ENCODE peak calls at places on chromosomes 16 and 17, in eight cellular contexts. W is GM23248, E is SK-N-SH, M is neural progenitor cell, N is PC-3, T is GM23338, R is hepatocyte, X is HCT116. Z is an unnamed sample.

GRCh38 chr16:89189358-89190025 is 10.8 kb downstream of the SLC22A31 start:
- DNase-seq in M (no peak), W (no peak), R (no peak), T (no peak), E (no peak), N (no peak), X (no peak), Z (no peak)

GRCh38 chr16:27911486-27911885 is 152.0 kb downstream of the GSG1L start:
- DNase-seq in W (no peak), R (no peak), E (no peak), X (no peak), N (no peak), T (no peak), M (no peak), Z (no peak)

GRCh38 chr16:12639044-12639443 is 164.6 kb downstream of the CPPED1 start:
- DNase-seq in M (no peak), R (no peak), T (no peak), X (no peak), W (peak; percentile 76), N (no peak), E (no peak), Z (no peak)

GRCh38 chr16:12553191-12553590 is 250.5 kb downstream of the CPPED1 start:
- DNase-seq in X (no peak), W (no peak), R (no peak), N (no peak), T (no peak), M (no peak), E (no peak), Z (peak; percentile 52)

GRCh38 chr16:68286153-68287074 is 22.1 kb downstream of the SLC7A6 start:
- DNase-seq in R (no peak), M (no peak), T (no peak), N (no peak), W (no peak), X (no peak), E (no peak), Z (peak; percentile 76)

GRCh38 chr17:80262291-80262690 is 1.6 kb downstream of the RNF213 start:
- DNase-seq in T (no peak), X (no peak), W (peak; percentile 36), N (no peak), E (no peak), R (no peak), M (no peak), Z (peak; percentile 24)

GRCh38 chr16:87263418-87264052 is 53.7 kb downstream of the C16orf95 start:
- DNase-seq in M (no peak), T (peak; percentile 20), X (peak; percentile 79), N (peak; percentile 17), W (peak; percentile 17), R (no peak), E (no peak), Z (no peak)

GRCh38 chr17:36629252-36629847 is 28.0 kb downstream of the MRM1 start:
- DNase-seq in T (peak; percentile 83), N (peak; percentile 72), W (peak; percentile 72), X (peak; percentile 54), E (peak; percentile 89), R (peak; percentile 85), M (peak; percentile 85), Z (peak; percentile 73)

GRCh38 chr16:18965555-18965954 is 18.2 kb upstream of the TMC7 start:
- DNase-seq in M (no peak), T (no peak), R (no peak), X (no peak), E (no peak), W (no peak), N (no peak), Z (no peak)

GRCh38 chr16:83813818-83814653 is 6.3 kb downstream of the HSBP1 start:
- DNase-seq in N (peak; percentile 28), M (peak; percentile 73), W (peak; percentile 72), X (no peak), E (no peak), R (peak; percentile 37), T (peak; percentile 62), Z (peak; percentile 14)

GRCh38 chr16:57409870-57410585 is 5.5 kb downstream of the CCL17 start:
- DNase-seq in R (no peak), E (no peak), M (no peak), W (no peak), X (no peak), N (no peak), T (no peak), Z (no peak)

GRCh38 chr16:29230671-29231091 is 175.8 kb downstream of the NPIPB11 start:
- DNase-seq in M (peak; percentile 66), W (peak; percentile 62), R (no peak), T (peak; percentile 57), N (no peak), X (no peak), E (no peak), Z (no peak)

GRCh38 chr17:32440722-32441121 is 3.6 kb upstream of the PSMD11 start:
- DNase-seq in R (no peak), M (no peak), E (no peak), T (no peak), W (no peak), N (no peak), X (no peak), Z (no peak)

GRCh38 chr17:75048396-75048933 is 1.4 kb downstream of the KCTD2 start:
- DNase-seq in T (no peak), X (no peak), W (peak; percentile 65), E (no peak), M (no peak), R (no peak), N (peak; percentile 23), Z (no peak)

GRCh38 chr16:31297496-31297895 is 37.7 kb downstream of the ITGAM start:
- DNase-seq in X (no peak), R (no peak), W (no peak), T (no peak), N (no peak), E (no peak), M (no peak), Z (no peak)

GRCh38 chr16:31083081-31083480 is 5.7 kb downstream of the PRSS53 start:
- DNase-seq in M (no peak), N (no peak), E (no peak), W (no peak), X (no peak), T (no peak), R (peak; percentile 3), Z (no peak)

GRCh38 chr17:4696432-4696796 is 7.5 kb downstream of the PELP1 start:
- DNase-seq in R (no peak), X (no peak), M (no peak), W (no peak), T (no peak), E (no peak), N (no peak), Z (no peak)

GRCh38 chr16:46894011-46894672 is 10.0 kb downstream of the GPT2 start:
- DNase-seq in N (no peak), R (peak; percentile 24), T (no peak), W (peak; percentile 25), E (no peak), M (no peak), X (no peak), Z (no peak)
- TF ChIP-seq EZH2phosphoT487 in N (no peak), R (no peak), T (no peak), W (no peak), E (no peak), M (no peak), X (no peak), Z (no peak)

GRCh38 chr17:51423421-51424160 is 163.2 kb downstream of the UTP18 start:
- DNase-seq in W (no peak), R (no peak), X (no peak), T (no peak), M (no peak), E (no peak), N (peak; percentile 24), Z (no peak)

GRCh38 chr17:51428668-51429486 is 168.5 kb downstream of the UTP18 start:
- DNase-seq in W (no peak), X (no peak), E (no peak), R (no peak), N (no peak), T (no peak), M (no peak), Z (no peak)

GRCh38 chr17:51430581-51430980 is 170.2 kb downstream of the UTP18 start:
- DNase-seq in X (no peak), W (no peak), T (no peak), M (no peak), R (no peak), N (no peak), E (no peak), Z (no peak)

GRCh38 chr17:51425793-51426192 is 165.4 kb downstream of the UTP18 start:
- DNase-seq in M (no peak), X (no peak), W (no peak), T (no peak), R (no peak), E (no peak), N (no peak), Z (no peak)

DNA sequence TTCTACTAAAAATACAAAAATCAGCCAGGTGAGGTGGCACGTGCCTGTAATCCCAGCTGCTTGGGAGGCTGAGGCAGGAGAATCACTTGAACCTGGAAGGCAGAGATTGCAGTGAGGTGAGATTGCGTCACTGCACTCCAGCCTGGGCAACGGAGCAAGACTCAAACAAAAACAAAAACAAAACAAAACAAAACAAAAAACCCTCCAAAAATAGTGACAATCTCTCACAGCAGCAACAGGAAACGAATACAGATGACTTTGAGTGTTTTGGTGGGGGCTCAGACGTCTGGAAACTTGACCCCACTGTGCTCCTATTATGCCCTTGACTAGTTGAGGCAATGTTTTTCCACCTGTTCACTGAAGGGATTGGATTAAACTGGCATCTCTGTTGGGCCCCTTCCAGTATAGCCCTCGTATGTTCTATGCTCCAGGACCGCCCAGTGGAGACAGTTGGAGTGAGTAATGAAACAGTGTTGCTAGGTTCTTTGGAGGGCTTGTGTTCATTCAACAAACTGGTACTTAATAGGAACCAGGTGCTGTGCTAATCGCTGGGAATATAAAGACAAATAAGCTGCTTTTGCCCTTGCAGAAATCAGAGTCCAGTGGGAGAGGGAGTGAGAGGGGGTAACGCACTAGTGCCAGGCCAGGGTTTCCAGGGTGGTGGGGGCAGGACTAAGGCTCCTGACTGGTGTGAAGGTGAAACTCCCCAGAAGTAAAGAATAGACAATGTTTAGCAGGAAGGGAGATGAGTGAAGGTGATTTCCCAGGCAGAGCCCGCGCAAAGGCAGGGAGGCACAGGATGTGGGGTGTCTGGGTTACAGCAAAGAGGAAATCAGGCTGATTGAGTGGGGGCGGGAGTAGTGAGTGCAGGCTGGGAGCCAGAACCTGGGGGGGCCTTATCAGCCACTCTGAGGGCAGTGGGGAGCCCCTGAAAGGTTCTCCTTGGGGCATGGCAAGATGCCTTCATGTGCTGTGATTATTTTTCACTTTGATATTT is 167.2 kb downstream of the UTP18 start:
- DNase-seq in N (no peak), T (no peak), R (no peak), M (no peak), E (peak; percentile 42), W (no peak), X (no peak), Z (no peak)
- H3K27ac ChIP-seq in N (no peak overlapping the region), T (no peak overlapping the region), R (no peak overlapping the region), M (no peak overlapping the region), E (peak overlapping the region; percentile 17), W (no peak overlapping the region), X (no peak overlapping the region), Z (no peak overlapping the region)

DNA sequence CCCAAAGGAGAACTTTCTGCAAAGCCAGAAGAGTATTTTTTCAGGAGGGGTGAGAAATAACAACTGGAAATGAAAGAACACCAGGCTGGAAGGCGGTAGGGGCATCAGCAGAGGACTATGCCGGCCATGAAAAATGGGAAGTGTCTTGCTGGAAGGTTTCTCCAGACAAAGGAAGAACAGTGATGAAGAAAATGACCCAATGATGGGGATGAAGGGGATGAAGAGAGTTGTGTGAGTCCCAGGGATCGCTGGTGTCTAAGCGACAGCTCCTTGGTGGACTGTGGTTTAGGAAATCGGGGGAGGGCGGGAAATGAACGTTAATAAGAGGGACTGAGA is 623 bp downstream of the TTLL6 start:
- DNase-seq in T (no peak), N (no peak), X (no peak), W (no peak), M (no peak), R (no peak), E (no peak), Z (no peak)
- H2AFZ ChIP-seq in T (peak overlapping the region; percentile 80), N (peak overlapping the region; percentile 89), X (peak overlapping the region; percentile 88), W (peak overlapping the region; percentile 48), M (peak overlapping the region; percentile 98), R (peak overlapping the region; percentile 25), E (peak overlapping the region; percentile 71), Z (no peak overlapping the region)

GRCh38 chr16:8634991-8635736 is 13.7 kb downstream of the METTL22 start:
- DNase-seq in E (peak; percentile 60), M (peak; percentile 80), X (no peak), W (peak; percentile 58), T (peak; percentile 87), N (peak; percentile 22), R (peak; percentile 55), Z (peak; percentile 48)
- TF ChIP-seq EZH2phosphoT487 in E (no peak), M (no peak), X (no peak), W (no peak), T (no peak), N (no peak), R (no peak), Z (no peak)

Z was measured in OCI-LY7.